ENCODE peak calls at places on chromosomes 12 and 14, in eight cellular contexts. One of them, this sample, is unnamed.

GRCh38 chr12:108930756-108931155 is 50.9 kb downstream of the DAO start:
- DNase-seq in NB4: no peak
- DNase-seq in neural progenitor cell: no peak
- DNase-seq in IMR-90: no peak
- DNase-seq in uterus: no peak
- DNase-seq in naive thymus-derived CD4-positive, alpha-beta T cell: no peak
- DNase-seq in pancreas: no peak
- DNase-seq in CD8-positive, alpha-beta memory T cell: no peak
- DNase-seq in this sample: no peak

GRCh38 chr12:38538319-38538718 is 221.7 kb downstream of the ALG10B start:
- DNase-seq in uterus: no peak
- DNase-seq in neural progenitor cell: no peak
- DNase-seq in pancreas: no peak
- DNase-seq in NB4: no peak
- DNase-seq in CD8-positive, alpha-beta memory T cell: no peak
- DNase-seq in naive thymus-derived CD4-positive, alpha-beta T cell: no peak
- DNase-seq in IMR-90: no peak
- DNase-seq in this sample: no peak

GRCh38 chr14:99077076-99077843 is 194.7 kb downstream of the BCL11B start:
- DNase-seq in IMR-90: no peak
- DNase-seq in naive thymus-derived CD4-positive, alpha-beta T cell: no peak
- DNase-seq in uterus: no peak
- DNase-seq in pancreas: no peak
- DNase-seq in neural progenitor cell: no peak
- DNase-seq in NB4: peak; percentile 90
- DNase-seq in CD8-positive, alpha-beta memory T cell: no peak
- DNase-seq in this sample: no peak

GRCh38 chr14:71266994-71267636 is 359.9 kb downstream of the PCNX1 start:
- DNase-seq in IMR-90: peak; percentile 81
- DNase-seq in NB4: peak; percentile 19
- DNase-seq in CD8-positive, alpha-beta memory T cell: no peak
- DNase-seq in neural progenitor cell: no peak
- DNase-seq in uterus: no peak
- DNase-seq in pancreas: no peak
- DNase-seq in naive thymus-derived CD4-positive, alpha-beta T cell: no peak
- DNase-seq in this sample: no peak

GRCh38 chr12:19186722-19187661 is 57.5 kb downstream of the PLEKHA5 start:
- DNase-seq in pancreas: no peak
- DNase-seq in naive thymus-derived CD4-positive, alpha-beta T cell: no peak
- DNase-seq in neural progenitor cell: peak; percentile 65
- DNase-seq in CD8-positive, alpha-beta memory T cell: no peak
- DNase-seq in IMR-90: peak; percentile 71
- DNase-seq in uterus: no peak
- DNase-seq in NB4: peak; percentile 69
- DNase-seq in this sample: peak; percentile 50

GRCh38 chr12:52618866-52619265 is 507 bp upstream of the KRT73 start:
- DNase-seq in NB4: no peak
- DNase-seq in pancreas: no peak
- DNase-seq in uterus: no peak
- DNase-seq in IMR-90: no peak
- DNase-seq in CD8-positive, alpha-beta memory T cell: no peak
- DNase-seq in naive thymus-derived CD4-positive, alpha-beta T cell: no peak
- DNase-seq in neural progenitor cell: no peak
- DNase-seq in this sample: no peak

GRCh38 chr12:96397756-96398421 is 2.4 kb downstream of the CDK17 start:
- DNase-seq in neural progenitor cell: no peak
- DNase-seq in CD8-positive, alpha-beta memory T cell: no peak
- DNase-seq in IMR-90: peak; percentile 57
- DNase-seq in uterus: no peak
- DNase-seq in pancreas: no peak
- DNase-seq in NB4: no peak
- DNase-seq in naive thymus-derived CD4-positive, alpha-beta T cell: no peak
- DNase-seq in this sample: no peak

GRCh38 chr14:20743556-20743955 is 2.1 kb upstream of the EDDM3A start:
- DNase-seq in uterus: no peak
- DNase-seq in naive thymus-derived CD4-positive, alpha-beta T cell: no peak
- DNase-seq in NB4: no peak
- DNase-seq in neural progenitor cell: no peak
- DNase-seq in CD8-positive, alpha-beta memory T cell: no peak
- DNase-seq in IMR-90: no peak
- DNase-seq in pancreas: no peak
- DNase-seq in this sample: no peak

GRCh38 chr14:69571879-69572633 is 2.6 kb downstream of the CCDC177 start:
- DNase-seq in naive thymus-derived CD4-positive, alpha-beta T cell: no peak
- DNase-seq in neural progenitor cell: no peak
- DNase-seq in NB4: peak; percentile 8
- DNase-seq in IMR-90: peak; percentile 15
- DNase-seq in CD8-positive, alpha-beta memory T cell: no peak
- DNase-seq in pancreas: peak; percentile 42
- DNase-seq in uterus: peak; percentile 20
- DNase-seq in this sample: no peak

GRCh38 chr12:51592034-51592705 is 1.1 kb downstream of the SCN8A start:
- DNase-seq in uterus: no peak
- DNase-seq in CD8-positive, alpha-beta memory T cell: no peak
- DNase-seq in neural progenitor cell: peak; percentile 23
- DNase-seq in pancreas: no peak
- DNase-seq in naive thymus-derived CD4-positive, alpha-beta T cell: no peak
- DNase-seq in IMR-90: peak; percentile 79
- DNase-seq in NB4: no peak
- DNase-seq in this sample: no peak

GRCh38 chr12:126676426-126676825 is 1590.5 kb upstream of the TMEM132C start:
- DNase-seq in NB4: no peak
- DNase-seq in neural progenitor cell: no peak
- DNase-seq in pancreas: no peak
- DNase-seq in uterus: no peak
- DNase-seq in IMR-90: no peak
- DNase-seq in naive thymus-derived CD4-positive, alpha-beta T cell: no peak
- DNase-seq in CD8-positive, alpha-beta memory T cell: no peak
- DNase-seq in this sample: no peak

GRCh38 chr12:62400135-62400534 is 66.5 kb upstream of the MON2 start:
- DNase-seq in IMR-90: no peak
- DNase-seq in naive thymus-derived CD4-positive, alpha-beta T cell: no peak
- DNase-seq in NB4: no peak
- DNase-seq in uterus: no peak
- DNase-seq in neural progenitor cell: no peak
- DNase-seq in CD8-positive, alpha-beta memory T cell: no peak
- DNase-seq in pancreas: no peak
- DNase-seq in this sample: no peak

DNA sequence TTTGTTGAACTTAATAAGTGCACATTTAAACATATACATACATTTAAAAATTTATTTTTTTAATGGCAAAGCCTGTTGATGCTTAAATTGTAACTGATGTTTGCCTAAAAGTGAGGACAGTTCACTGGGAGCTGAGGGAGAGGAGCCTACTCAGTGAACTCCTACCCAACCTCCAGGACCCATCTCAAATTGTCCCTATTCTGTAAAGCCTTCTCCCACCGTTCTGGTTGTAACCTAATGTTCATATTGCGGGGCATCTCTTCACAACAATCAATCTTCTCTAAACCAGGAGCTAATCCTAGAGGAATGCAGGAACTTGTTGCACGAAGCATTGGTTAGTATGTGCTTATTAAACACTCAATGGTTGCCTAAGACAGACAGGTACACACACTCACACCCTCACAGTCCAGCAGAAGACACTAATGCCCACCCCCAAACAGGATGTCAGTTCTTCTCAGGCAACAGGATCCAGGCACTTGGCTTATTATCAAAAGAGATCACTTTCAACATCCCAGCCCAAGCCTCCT is 1.8 kb downstream of the CLMN start:
- DNase-seq in naive thymus-derived CD4-positive, alpha-beta T cell: no peak
- DNase-seq in IMR-90: no peak
- DNase-seq in pancreas: no peak
- DNase-seq in CD8-positive, alpha-beta memory T cell: no peak
- DNase-seq in neural progenitor cell: no peak
- DNase-seq in NB4: no peak
- DNase-seq in uterus: no peak
- DNase-seq in this sample: no peak
- H3K4me3 ChIP-seq in naive thymus-derived CD4-positive, alpha-beta T cell: no peak overlapping the region
- H3K4me3 ChIP-seq in IMR-90: no peak overlapping the region
- H3K4me3 ChIP-seq in pancreas: peak overlapping the region; percentile 92
- H3K4me3 ChIP-seq in CD8-positive, alpha-beta memory T cell: no peak overlapping the region
- H3K4me3 ChIP-seq in neural progenitor cell: no peak overlapping the region
- H3K4me3 ChIP-seq in NB4: no peak overlapping the region
- H3K4me3 ChIP-seq in uterus: no peak overlapping the region
- H3K4me3 ChIP-seq in this sample: no peak overlapping the region

DNA sequence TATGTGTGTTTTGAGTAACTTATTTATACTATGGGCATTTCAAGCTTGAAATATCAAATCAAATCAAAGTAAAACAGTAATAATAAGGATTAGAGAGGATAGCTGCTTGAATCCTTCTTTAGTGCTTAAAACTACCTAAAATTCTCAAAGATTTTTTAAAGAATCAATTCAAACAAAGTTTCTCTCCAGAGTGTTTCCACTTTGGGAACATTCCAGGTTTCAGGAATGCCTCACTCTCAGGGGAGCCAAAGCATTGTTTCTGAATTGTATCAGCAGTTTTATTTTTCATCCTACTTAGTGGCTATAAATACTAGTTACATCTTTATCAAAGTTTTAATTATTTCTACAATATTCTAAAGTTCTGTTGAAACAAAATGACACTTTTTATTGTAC is 796 bp downstream of the RASSF9 start:
- DNase-seq in naive thymus-derived CD4-positive, alpha-beta T cell: no peak
- DNase-seq in IMR-90: peak; percentile 10
- DNase-seq in uterus: no peak
- DNase-seq in neural progenitor cell: peak; percentile 12
- DNase-seq in pancreas: no peak
- DNase-seq in NB4: no peak
- DNase-seq in CD8-positive, alpha-beta memory T cell: no peak
- DNase-seq in this sample: no peak
- H3K4me3 ChIP-seq in naive thymus-derived CD4-positive, alpha-beta T cell: no peak overlapping the region
- H3K4me3 ChIP-seq in IMR-90: no peak overlapping the region
- H3K4me3 ChIP-seq in uterus: peak overlapping the region; percentile 35
- H3K4me3 ChIP-seq in neural progenitor cell: no peak overlapping the region
- H3K4me3 ChIP-seq in pancreas: peak overlapping the region; percentile 31
- H3K4me3 ChIP-seq in NB4: no peak overlapping the region
- H3K4me3 ChIP-seq in CD8-positive, alpha-beta memory T cell: no peak overlapping the region
- H3K4me3 ChIP-seq in this sample: peak overlapping the region; percentile 25

GRCh38 chr12:114674201-114675047 is 9.6 kb downstream of the TBX3 start:
- DNase-seq in uterus: no peak
- DNase-seq in NB4: no peak
- DNase-seq in pancreas: no peak
- DNase-seq in naive thymus-derived CD4-positive, alpha-beta T cell: no peak
- DNase-seq in IMR-90: peak; percentile 64
- DNase-seq in CD8-positive, alpha-beta memory T cell: no peak
- DNase-seq in neural progenitor cell: peak; percentile 56
- DNase-seq in this sample: no peak

GRCh38 chr12:114678028-114678427 is 5.9 kb downstream of the TBX3 start:
- DNase-seq in IMR-90: no peak
- DNase-seq in pancreas: no peak
- DNase-seq in CD8-positive, alpha-beta memory T cell: no peak
- DNase-seq in uterus: no peak
- DNase-seq in neural progenitor cell: no peak
- DNase-seq in naive thymus-derived CD4-positive, alpha-beta T cell: no peak
- DNase-seq in NB4: no peak
- DNase-seq in this sample: no peak

GRCh38 chr12:114678718-114679117 is 5.3 kb downstream of the TBX3 start:
- DNase-seq in CD8-positive, alpha-beta memory T cell: no peak
- DNase-seq in IMR-90: no peak
- DNase-seq in neural progenitor cell: no peak
- DNase-seq in NB4: no peak
- DNase-seq in pancreas: no peak
- DNase-seq in uterus: no peak
- DNase-seq in naive thymus-derived CD4-positive, alpha-beta T cell: no peak
- DNase-seq in this sample: no peak

GRCh38 chr12:114673169-114673833 is 10.7 kb downstream of the TBX3 start:
- DNase-seq in pancreas: no peak
- DNase-seq in CD8-positive, alpha-beta memory T cell: no peak
- DNase-seq in uterus: peak; percentile 77
- DNase-seq in naive thymus-derived CD4-positive, alpha-beta T cell: no peak
- DNase-seq in neural progenitor cell: peak; percentile 45
- DNase-seq in NB4: no peak
- DNase-seq in IMR-90: peak; percentile 93
- DNase-seq in this sample: no peak

GRCh38 chr12:114676142-114676741 is 7.7 kb downstream of the TBX3 start:
- DNase-seq in pancreas: no peak
- DNase-seq in IMR-90: no peak
- DNase-seq in CD8-positive, alpha-beta memory T cell: no peak
- DNase-seq in NB4: no peak
- DNase-seq in naive thymus-derived CD4-positive, alpha-beta T cell: no peak
- DNase-seq in uterus: no peak
- DNase-seq in neural progenitor cell: peak; percentile 15
- DNase-seq in this sample: no peak
- H3K4me3 ChIP-seq in pancreas: no peak overlapping the region
- H3K4me3 ChIP-seq in IMR-90: peak overlapping the region; percentile 15
- H3K4me3 ChIP-seq in CD8-positive, alpha-beta memory T cell: no peak overlapping the region
- H3K4me3 ChIP-seq in NB4: no peak overlapping the region
- H3K4me3 ChIP-seq in naive thymus-derived CD4-positive, alpha-beta T cell: no peak overlapping the region
- H3K4me3 ChIP-seq in uterus: no peak overlapping the region
- H3K4me3 ChIP-seq in neural progenitor cell: no peak overlapping the region
- H3K4me3 ChIP-seq in this sample: no peak overlapping the region

GRCh38 chr14:93747102-93747501 is 41.2 kb downstream of the PRIMA1 start:
- DNase-seq in naive thymus-derived CD4-positive, alpha-beta T cell: no peak
- DNase-seq in NB4: no peak
- DNase-seq in CD8-positive, alpha-beta memory T cell: no peak
- DNase-seq in uterus: no peak
- DNase-seq in IMR-90: no peak
- DNase-seq in pancreas: no peak
- DNase-seq in neural progenitor cell: no peak
- DNase-seq in this sample: no peak

GRCh38 chr14:93747560-93747959 is 40.7 kb downstream of the PRIMA1 start:
- DNase-seq in uterus: no peak
- DNase-seq in NB4: no peak
- DNase-seq in pancreas: no peak
- DNase-seq in neural progenitor cell: no peak
- DNase-seq in naive thymus-derived CD4-positive, alpha-beta T cell: no peak
- DNase-seq in IMR-90: no peak
- DNase-seq in CD8-positive, alpha-beta memory T cell: no peak
- DNase-seq in this sample: no peak

GRCh38 chr14:93744176-93744575 is 44.1 kb downstream of the PRIMA1 start:
- DNase-seq in neural progenitor cell: no peak
- DNase-seq in naive thymus-derived CD4-positive, alpha-beta T cell: no peak
- DNase-seq in uterus: no peak
- DNase-seq in CD8-positive, alpha-beta memory T cell: no peak
- DNase-seq in NB4: no peak
- DNase-seq in IMR-90: no peak
- DNase-seq in pancreas: no peak
- DNase-seq in this sample: no peak

GRCh38 chr14:93744876-93745275 is 43.4 kb downstream of the PRIMA1 start:
- DNase-seq in IMR-90: no peak
- DNase-seq in naive thymus-derived CD4-positive, alpha-beta T cell: no peak
- DNase-seq in neural progenitor cell: no peak
- DNase-seq in uterus: no peak
- DNase-seq in CD8-positive, alpha-beta memory T cell: no peak
- DNase-seq in NB4: no peak
- DNase-seq in pancreas: no peak
- DNase-seq in this sample: no peak

DNA sequence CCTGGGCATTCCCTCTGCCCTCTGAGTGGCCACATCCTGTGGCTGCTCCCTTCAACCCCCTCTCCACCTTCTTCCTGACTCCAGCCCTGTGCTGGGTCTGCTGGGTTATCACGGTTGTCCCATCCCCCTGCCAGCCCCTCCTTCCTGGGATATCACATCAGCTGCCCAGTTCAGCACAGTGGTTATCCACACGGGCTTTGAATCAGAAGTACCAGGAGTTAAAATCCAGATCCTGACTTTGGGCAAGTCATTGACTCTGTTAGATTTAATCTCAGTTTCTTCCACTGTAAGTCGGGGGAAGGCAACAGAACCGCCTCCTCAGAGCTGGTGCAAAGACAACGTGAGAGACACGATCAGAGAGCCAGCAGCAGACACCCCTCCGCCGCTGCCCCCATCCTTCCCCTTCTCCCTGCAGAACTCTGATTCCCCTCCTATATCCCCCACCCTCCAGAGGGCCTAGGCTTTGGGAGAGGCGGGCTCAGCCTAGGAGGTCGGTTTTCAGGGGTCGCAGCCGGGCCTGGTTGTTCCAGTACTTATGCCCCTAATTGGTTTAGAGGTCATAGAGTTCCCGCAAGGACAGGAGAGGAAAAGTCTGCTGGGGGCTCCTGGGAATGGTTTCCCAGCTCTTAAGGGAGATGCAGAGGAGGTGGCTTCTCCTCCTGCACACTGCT is 42.5 kb downstream of the PRIMA1 start:
- DNase-seq in CD8-positive, alpha-beta memory T cell: no peak
- DNase-seq in uterus: no peak
- DNase-seq in naive thymus-derived CD4-positive, alpha-beta T cell: no peak
- DNase-seq in neural progenitor cell: no peak
- DNase-seq in NB4: no peak
- DNase-seq in IMR-90: no peak
- DNase-seq in pancreas: no peak
- DNase-seq in this sample: no peak
- H3K4me3 ChIP-seq in CD8-positive, alpha-beta memory T cell: no peak overlapping the region
- H3K4me3 ChIP-seq in uterus: no peak overlapping the region
- H3K4me3 ChIP-seq in naive thymus-derived CD4-positive, alpha-beta T cell: no peak overlapping the region
- H3K4me3 ChIP-seq in neural progenitor cell: no peak overlapping the region
- H3K4me3 ChIP-seq in NB4: no peak overlapping the region
- H3K4me3 ChIP-seq in IMR-90: no peak overlapping the region
- H3K4me3 ChIP-seq in pancreas: no peak overlapping the region
- H3K4me3 ChIP-seq in this sample: no peak overlapping the region